ENCODE peak calls at places on chromosomes 2 and 18, in five cellular contexts. Y is H9, B is trophoblast cell, C is mesenchymal stem cell, V is H1. J is an unnamed sample.

GRCh38 chr18:61530681-61531080 is 197.5 kb downstream of the CDH20 start:
- DNase-seq in B (no peak), C (no peak), Y (no peak), V (no peak), J (no peak)

GRCh38 chr2:94869131-94869530 is 2.1 kb upstream of the TEKT4 start:
- DNase-seq in B (no peak), V (no peak), C (no peak), Y (no peak), J (no peak)

GRCh38 chr2:77521931-77522470 is at the start of gene LRRTM4:
- DNase-seq in C (peak; percentile 50), B (no peak), V (peak; percentile 50), Y (peak; percentile 56), J (peak; percentile 60)

GRCh38 chr2:73020657-73021370 is 50.7 kb downstream of the SFXN5 start:
- DNase-seq in Y (no peak), B (peak; percentile 22), C (peak; percentile 84), V (peak; percentile 36), J (no peak)

GRCh38 chr2:10178751-10179150 is 56.2 kb downstream of the RRM2 start:
- DNase-seq in V (no peak), Y (no peak), C (no peak), B (peak; percentile 87), J (no peak)

GRCh38 chr2:9656270-9656766 is 25.5 kb upstream of the YWHAQ start:
- DNase-seq in B (peak; percentile 46), C (peak; percentile 99), V (no peak), Y (no peak), J (no peak)

GRCh38 chr2:178279636-178280035 is 85.3 kb downstream of the OSBPL6 start:
- DNase-seq in Y (no peak), B (no peak), V (no peak), C (no peak), J (no peak)

GRCh38 chr2:98869272-98869641 is 66.8 kb downstream of the CRACDL start:
- DNase-seq in B (peak; percentile 99), C (no peak), V (no peak), Y (peak; percentile 48), J (no peak)

GRCh38 chr2:18522484-18523146 is 37.8 kb downstream of the RDH14 start:
- DNase-seq in C (no peak), V (no peak), B (peak; percentile 50), Y (no peak), J (no peak)

GRCh38 chr2:171492664-171493063 is 29.6 kb upstream of the CYBRD1 start:
- DNase-seq in B (no peak), V (no peak), Y (no peak), C (no peak), J (no peak)

GRCh38 chr18:41974661-41975286 is 19.7 kb downstream of the PIK3C3 start:
- DNase-seq in C (no peak), V (no peak), B (no peak), Y (no peak), J (no peak)

GRCh38 chr2:105103481-105103880 is 65.6 kb downstream of the MRPS9 start:
- DNase-seq in B (no peak), V (no peak), Y (no peak), C (no peak), J (no peak)

GRCh38 chr2:117470311-117471095 is 344.0 kb upstream of the DDX18 start:
- DNase-seq in B (peak; percentile 73), V (peak; percentile 76), C (peak; percentile 44), Y (peak; percentile 73), J (peak; percentile 61)

GRCh38 chr2:187718092-187718491 is 163.9 kb upstream of the TFPI start:
- DNase-seq in C (no peak), Y (no peak), V (no peak), B (no peak), J (no peak)

GRCh38 chr2:239607795-239608171 is 207.0 kb upstream of the HDAC4 start:
- DNase-seq in V (no peak), Y (peak; percentile 28), C (no peak), B (no peak), J (no peak)

GRCh38 chr2:113068706-113069485 is 1.1 kb downstream of the IL1F10 start:
- DNase-seq in Y (no peak), C (no peak), V (no peak), B (peak; percentile 96), J (no peak)

GRCh38 chr18:30828700-30829099 is 213.8 kb downstream of the DSC3 start:
- DNase-seq in Y (no peak), B (no peak), V (no peak), C (no peak), J (no peak)

GRCh38 chr2:146944601-146945000 is 900.2 kb upstream of the ACVR2A start:
- DNase-seq in C (no peak), Y (no peak), B (no peak), V (no peak), J (no peak)

GRCh38 chr2:54626131-54626530 is 97.3 kb upstream of the EML6 start:
- DNase-seq in C (no peak), V (no peak), B (peak; percentile 84), Y (no peak), J (no peak)

GRCh38 chr2:101622633-101623521 is 74.6 kb upstream of the MAP4K4 start:
- DNase-seq in B (peak; percentile 43), Y (no peak), V (no peak), C (no peak), J (no peak)

GRCh38 chr2:48318118-48318517 is 211.8 kb upstream of the STON1 start:
- DNase-seq in C (no peak), B (no peak), V (no peak), Y (no peak), J (no peak)

GRCh38 chr2:42844901-42845685 is 52.7 kb upstream of the HAAO start:
- DNase-seq in C (peak; percentile 97), B (no peak), V (no peak), Y (no peak), J (no peak)

GRCh38 chr18:12598181-12598921 is 59.6 kb downstream of the SPIRE1 start:
- DNase-seq in B (peak; percentile 78), V (no peak), C (peak; percentile 48), Y (no peak), J (no peak)

GRCh38 chr18:67766930-67767329 is 250.4 kb upstream of the DSEL start:
- DNase-seq in V (no peak), C (peak; percentile 93), B (peak; percentile 12), Y (no peak), J (no peak)

GRCh38 chr2:85413592-85414421 is 3.6 kb upstream of the CAPG start:
- DNase-seq in V (peak; percentile 71), B (peak; percentile 65), Y (no peak), C (peak; percentile 63), J (no peak)

GRCh38 chr2:85409719-85410583 is at the start of gene CAPG:
- DNase-seq in V (peak; percentile 53), B (peak; percentile 23), C (no peak), Y (peak; percentile 68), J (no peak)

GRCh38 chr2:85414761-85415498 is 3.6 kb upstream of the SH2D6 start:
- DNase-seq in C (no peak), B (peak; percentile 47), V (no peak), Y (no peak), J (no peak)

GRCh38 chr2:85410584-85411404 is 628 bp upstream of the CAPG start:
- DNase-seq in V (no peak), Y (no peak), C (no peak), B (peak; percentile 94), J (no peak)

GRCh38 chr2:85411405-85411748 is 1.2 kb upstream of the CAPG start:
- DNase-seq in B (no peak), Y (no peak), C (no peak), V (no peak), J (no peak)
- H3K4ac ChIP-seq in B (no peak overlapping the region), Y (no peak overlapping the region), C (no peak overlapping the region), V (no peak overlapping the region), J (no peak overlapping the region)

DNA sequence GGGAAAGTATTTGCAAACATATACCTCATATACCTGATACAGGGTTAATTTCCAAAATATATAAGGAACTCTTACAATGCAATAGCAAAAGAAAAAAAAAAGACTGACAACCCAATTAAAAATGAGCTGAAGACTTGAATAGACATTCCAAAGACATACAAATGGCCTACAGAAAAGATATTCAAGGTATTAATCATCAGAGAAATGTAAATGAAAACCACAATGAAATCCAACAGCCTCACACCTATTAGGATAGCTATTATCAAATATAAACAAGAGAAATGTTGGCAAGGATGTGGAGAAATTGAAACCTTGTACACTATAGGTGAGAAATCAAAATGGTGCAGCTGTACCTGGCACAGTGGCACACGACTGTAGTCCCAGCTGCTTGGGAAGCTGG is 25.7 kb downstream of the NR4A2 start:
- DNase-seq in B (no peak), V (no peak), C (no peak), Y (no peak), J (no peak)
- H2BK12ac ChIP-seq in B (no peak overlapping the region), V (no peak overlapping the region), C (no peak overlapping the region), Y (no peak overlapping the region), J (no peak overlapping the region)

GRCh38 chr2:85578243-85579180 is 1.1 kb downstream of the VAMP8 start:
- DNase-seq in Y (peak; percentile 50), C (peak; percentile 22), B (peak; percentile 57), V (no peak), J (no peak)
- H3K4ac ChIP-seq in Y (no peak overlapping the region), C (peak overlapping the region; percentile 9), B (peak overlapping the region; percentile 29), V (no peak overlapping the region), J (no peak overlapping the region)

GRCh38 chr18:35456181-35456850 is 41.4 kb downstream of the INO80C start:
- DNase-seq in B (no peak), C (peak; percentile 48), V (no peak), Y (no peak), J (no peak)

GRCh38 chr18:35454803-35455202 is 43.0 kb downstream of the INO80C start:
- DNase-seq in C (no peak), B (no peak), V (no peak), Y (no peak), J (no peak)

DNA sequence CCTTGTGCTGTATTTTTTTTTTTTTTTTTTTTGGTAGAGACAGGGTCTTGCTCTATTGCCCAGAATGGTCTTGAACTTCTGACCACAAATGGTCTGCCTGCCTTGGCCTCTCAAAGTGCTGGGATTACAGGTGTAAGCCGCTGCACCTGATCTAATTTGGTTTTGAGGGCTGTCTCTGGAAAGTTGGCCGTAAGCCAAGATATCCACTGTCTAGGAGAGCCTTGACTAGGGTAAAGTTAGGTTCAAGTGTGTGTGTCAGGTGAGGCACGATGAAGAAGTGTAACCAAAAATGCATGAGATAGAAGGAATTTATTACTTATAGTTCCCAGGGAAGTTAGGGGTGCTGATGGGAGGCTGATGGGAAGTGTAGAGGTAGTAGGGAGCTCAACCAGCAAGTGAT is 46.7 kb downstream of the INO80C start:
- DNase-seq in V (no peak), B (no peak), Y (no peak), C (no peak), J (no peak)
- H2BK12ac ChIP-seq in V (no peak overlapping the region), B (no peak overlapping the region), Y (no peak overlapping the region), C (no peak overlapping the region), J (no peak overlapping the region)